ENCODE peak calls at places on chromosomes 4 and X, in five cellular contexts. K, I, R, G and C are unnamed samples.

GRCh38 chrX:24475480-24475879 is 10.4 kb downstream of the PDK3 start:
- DNase-seq in K (no peak), I (no peak), R (no peak), G (no peak), C (no peak)

GRCh38 chr4:121728798-121729226 is 32.0 kb upstream of the ANXA5 start:
- DNase-seq in K (peak; percentile 89), I (no peak), R (no peak), G (no peak), C (no peak)

GRCh38 chr4:102339018-102339417 is 6.3 kb downstream of the SLC39A8 start:
- DNase-seq in K (no peak), I (no peak), R (no peak), G (no peak), C (no peak)

GRCh38 chr4:150363721-150364688 is 217.9 kb upstream of the MAB21L2 start:
- DNase-seq in K (no peak), I (no peak), R (no peak), G (no peak), C (no peak)

GRCh38 chrX:130300010-130300282 is 31.2 kb upstream of the ZNF280C start:
- DNase-seq in K (no peak), I (no peak), R (no peak), G (no peak), C (no peak)

GRCh38 chrX:42803320-42803719 is 25.4 kb upstream of the PPP1R2C start:
- DNase-seq in K (peak; percentile 20), I (no peak), R (no peak), G (no peak), C (no peak)

GRCh38 chr4:8205749-8206611 is 6.9 kb downstream of the SH3TC1 start:
- DNase-seq in K (no peak), I (no peak), R (no peak), G (no peak), C (no peak)

GRCh38 chrX:68599256-68600152 is 48.0 kb upstream of the STARD8 start:
- DNase-seq in K (peak; percentile 4), I (no peak), R (no peak), G (peak; percentile 43), C (no peak)

GRCh38 chr4:123361195-123361861 is 35.3 kb upstream of the SPRY1 start:
- DNase-seq in K (peak; percentile 94), I (no peak), R (no peak), G (no peak), C (no peak)

GRCh38 chrX:78746496-78746895 is 1.0 kb upstream of the LPAR4 start:
- DNase-seq in K (no peak), I (peak; percentile 51), R (peak; percentile 38), G (peak; percentile 47), C (peak; percentile 48)

GRCh38 chrX:68684291-68684918 is 36.9 kb downstream of the STARD8 start:
- DNase-seq in K (no peak), I (peak; percentile 56), R (no peak), G (peak; percentile 51), C (no peak)

GRCh38 chr4:16140520-16141249 is 56.9 kb upstream of the PROM1 start:
- DNase-seq in K (peak; percentile 68), I (no peak), R (no peak), G (no peak), C (no peak)

GRCh38 chrX:118272237-118272636 is 73.7 kb upstream of the WDR44 start:
- DNase-seq in K (peak; percentile 52), I (no peak), R (no peak), G (no peak), C (no peak)

GRCh38 chr4:94409947-94410346 is 41.8 kb upstream of the PDLIM5 start:
- DNase-seq in K (no peak), I (no peak), R (no peak), G (no peak), C (no peak)

GRCh38 chrX:16589211-16589610 is 60.7 kb upstream of the S100G start:
- DNase-seq in K (peak; percentile 76), I (no peak), R (no peak), G (no peak), C (no peak)

GRCh38 chr4:69738872-69739271 is 21.5 kb downstream of the SULT1B1 start:
- DNase-seq in K (no peak), I (no peak), R (no peak), G (no peak), C (no peak)

GRCh38 chr4:185825737-185826136 is 13.7 kb upstream of the SORBS2 start:
- DNase-seq in K (no peak), I (no peak), R (no peak), G (no peak), C (no peak)

GRCh38 chr4:2934077-2934812 is 29.0 kb downstream of the NOP14 start:
- DNase-seq in K (peak; percentile 24), I (no peak), R (no peak), G (no peak), C (no peak)

GRCh38 chr4:37760840-37761239 is 65.6 kb upstream of the PGM2 start:
- DNase-seq in K (no peak), I (no peak), R (no peak), G (no peak), C (no peak)

GRCh38 chr4:74338792-74339333 is 26.1 kb upstream of the EREG start:
- DNase-seq in K (peak; percentile 12), I (no peak), R (no peak), G (no peak), C (no peak)

GRCh38 chr4:6236816-6237390 is 32.7 kb upstream of the WFS1 start:
- DNase-seq in K (no peak), I (no peak), R (no peak), G (no peak), C (peak; percentile 19)

GRCh38 chr4:153014460-153014859 is 78.3 kb downstream of the FHDC1 start:
- DNase-seq in K (peak; percentile 8), I (no peak), R (no peak), G (no peak), C (no peak)

GRCh38 chrX:101416691-101417090 is 8.7 kb downstream of the HNRNPH2 start:
- DNase-seq in K (no peak), I (no peak), R (no peak), G (no peak), C (no peak)
- H2BK5ac ChIP-seq in K (no peak overlapping the region), I (no peak overlapping the region), R (no peak overlapping the region), G (no peak overlapping the region), C (no peak overlapping the region)

GRCh38 chr4:13329963-13330362 is 154.2 kb downstream of the RAB28 start:
- DNase-seq in K (peak; percentile 60), I (no peak), R (no peak), G (no peak), C (no peak)

GRCh38 chr4:13325744-13326143 is 158.4 kb downstream of the RAB28 start:
- DNase-seq in K (no peak), I (peak; percentile 19), R (no peak), G (no peak), C (no peak)

GRCh38 chr4:13329340-13329850 is 154.7 kb downstream of the RAB28 start:
- DNase-seq in K (no peak), I (no peak), R (no peak), G (no peak), C (no peak)

GRCh38 chr4:13327991-13328390 is 156.1 kb downstream of the RAB28 start:
- DNase-seq in K (no peak), I (no peak), R (no peak), G (no peak), C (no peak)

DNA sequence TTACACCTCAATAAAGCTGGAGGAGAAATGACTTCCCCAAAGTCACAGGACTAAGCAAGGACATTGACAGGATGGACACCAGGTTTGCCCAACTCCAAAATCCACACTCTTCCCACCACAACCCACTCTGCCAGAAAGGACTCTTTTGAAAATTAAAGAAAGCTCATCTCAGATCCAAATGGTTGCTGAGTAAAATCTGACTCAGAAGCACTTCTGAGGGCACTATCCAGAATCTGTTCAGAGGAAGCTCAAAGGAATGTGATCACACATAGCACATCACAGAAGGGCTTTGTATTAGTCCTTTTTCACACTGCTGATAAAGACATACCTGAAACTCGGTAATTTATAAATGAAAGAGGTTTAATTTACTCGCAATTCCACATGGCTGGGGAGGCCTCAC is 155.5 kb downstream of the RAB28 start:
- DNase-seq in K (peak; percentile 37), I (no peak), R (no peak), G (no peak), C (no peak)
- H3K4me2 ChIP-seq in K (no peak overlapping the region), I (no peak overlapping the region), R (no peak overlapping the region), G (no peak overlapping the region), C (no peak overlapping the region)

GRCh38 chr4:1164040-1164439 is 8.3 kb downstream of the SPON2 start:
- DNase-seq in K (no peak), I (no peak), R (no peak), G (no peak), C (no peak)

GRCh38 chr4:1164956-1165545 is 7.3 kb downstream of the SPON2 start:
- DNase-seq in K (no peak), I (no peak), R (no peak), G (no peak), C (no peak)

GRCh38 chr4:1167244-1167949 is 5.0 kb downstream of the SPON2 start:
- DNase-seq in K (peak; percentile 79), I (peak; percentile 91), R (peak; percentile 77), G (peak; percentile 90), C (peak; percentile 95)

GRCh38 chr4:1166509-1167243 is 5.7 kb downstream of the SPON2 start:
- DNase-seq in K (no peak), I (no peak), R (no peak), G (no peak), C (no peak)

GRCh38 chr4:1164444-1164843 is 7.9 kb downstream of the SPON2 start:
- DNase-seq in K (no peak), I (no peak), R (no peak), G (no peak), C (no peak)
- H4K8ac ChIP-seq in K (no peak overlapping the region), I (no peak overlapping the region), R (no peak overlapping the region), G (no peak overlapping the region), C (no peak overlapping the region)

DNA sequence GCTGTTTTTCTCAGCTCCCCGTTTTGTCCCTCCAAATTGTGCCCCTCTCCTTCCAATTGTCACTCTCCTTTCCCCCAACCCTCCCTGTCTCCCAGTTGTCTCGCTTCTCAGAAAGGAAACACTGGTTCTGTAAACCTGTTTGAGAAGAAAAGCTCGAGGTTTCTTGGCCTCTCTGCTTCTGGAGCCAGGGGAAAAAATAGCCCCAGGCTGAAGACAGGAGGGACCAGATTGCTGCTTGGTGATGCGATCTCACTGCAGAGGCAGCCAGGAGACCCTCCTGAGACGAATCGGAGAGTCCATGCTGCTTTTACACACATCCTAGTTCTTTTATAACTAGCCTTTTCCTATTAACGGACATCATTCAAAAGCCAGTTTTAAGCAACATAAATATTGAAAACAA is 21.2 kb downstream of the TRIML1 start:
- DNase-seq in K (no peak), I (peak; percentile 78), R (no peak), G (no peak), C (no peak)
- H2BK5ac ChIP-seq in K (no peak overlapping the region), I (no peak overlapping the region), R (no peak overlapping the region), G (no peak overlapping the region), C (no peak overlapping the region)